ENCODE peak calls at places on chromosomes 5 and 9, in nine cellular contexts. L, C, M, S, J, Y, V, N and W are unnamed samples.

GRCh38 chr5:37871023-37871815 is 31.4 kb upstream of the GDNF start:
- ATAC-seq in L (no peak), C (no peak), M (no peak), S (no peak), J (no peak), Y (no peak), V (no peak), N (no peak), W (peak; percentile 69)

GRCh38 chr5:39721394-39721793 is 296.6 kb upstream of the DAB2 start:
- ATAC-seq in L (no peak), C (no peak), M (no peak), S (no peak), J (no peak), Y (no peak), V (no peak), N (no peak), W (no peak)

GRCh38 chr9:111937301-111937700 is 40.7 kb downstream of the UGCG start:
- ATAC-seq in L (no peak), C (peak; percentile 26), M (no peak), S (no peak), J (no peak), Y (no peak), V (peak; percentile 4), N (no peak), W (no peak)

GRCh38 chr9:530681-531080 is 310.8 kb upstream of the DMRT1 start:
- ATAC-seq in L (peak; percentile 70), C (no peak), M (peak; percentile 66), S (no peak), J (no peak), Y (no peak), V (no peak), N (peak; percentile 87), W (no peak)

GRCh38 chr9:127562841-127563523 is 49.1 kb upstream of the STXBP1 start:
- ATAC-seq in L (no peak), C (peak; percentile 7), M (peak; percentile 14), S (no peak), J (no peak), Y (no peak), V (no peak), N (no peak), W (peak; percentile 8)

GRCh38 chr9:16062542-16063240 is 509.8 kb downstream of the CCDC171 start:
- ATAC-seq in L (no peak), C (no peak), M (no peak), S (no peak), J (no peak), Y (no peak), V (no peak), N (peak; percentile 42), W (no peak)

GRCh38 chr9:95137587-95138145 is 179.8 kb downstream of the FANCC start:
- ATAC-seq in L (peak; percentile 50), C (no peak), M (peak; percentile 38), S (no peak), J (no peak), Y (no peak), V (no peak), N (no peak), W (no peak)

GRCh38 chr5:115629903-115630302 is 4.1 kb upstream of the TMED7 start:
- ATAC-seq in L (no peak), C (no peak), M (no peak), S (no peak), J (no peak), Y (no peak), V (no peak), N (no peak), W (no peak)

GRCh38 chr9:114836769-114837168 is 30.9 kb upstream of the TNFSF15 start:
- ATAC-seq in L (no peak), C (no peak), M (no peak), S (no peak), J (no peak), Y (no peak), V (peak; percentile 69), N (no peak), W (no peak)

GRCh38 chr5:150764530-150764929 is 5.7 kb upstream of the DCTN4 start:
- ATAC-seq in L (peak; percentile 35), C (no peak), M (no peak), S (no peak), J (no peak), Y (no peak), V (no peak), N (no peak), W (no peak)

GRCh38 chr5:36442352-36442751 is 140.7 kb upstream of the RANBP3L start:
- ATAC-seq in L (no peak), C (no peak), M (no peak), S (no peak), J (no peak), Y (no peak), V (no peak), N (peak; percentile 54), W (no peak)

GRCh38 chr9:120694559-120694958 is 19.7 kb downstream of the MEGF9 start:
- ATAC-seq in L (no peak), C (no peak), M (no peak), S (no peak), J (no peak), Y (no peak), V (peak; percentile 82), N (no peak), W (no peak)

GRCh38 chr5:154972476-154973080 is 31.7 kb downstream of the MRPL22 start:
- ATAC-seq in L (no peak), C (no peak), M (peak; percentile 74), S (no peak), J (no peak), Y (no peak), V (no peak), N (peak; percentile 82), W (peak; percentile 90)

GRCh38 chr5:34001231-34001935 is 6.5 kb downstream of the AMACR start:
- ATAC-seq in L (peak; percentile 80), C (no peak), M (no peak), S (no peak), J (no peak), Y (no peak), V (no peak), N (no peak), W (no peak)

GRCh38 chr5:37859805-37860204 is 20.0 kb upstream of the GDNF start:
- ATAC-seq in L (no peak), C (no peak), M (no peak), S (no peak), J (no peak), Y (no peak), V (no peak), N (no peak), W (no peak)

GRCh38 chr5:143674469-143674786 is 137.5 kb upstream of the HMHB1 start:
- ATAC-seq in L (no peak), C (no peak), M (no peak), S (no peak), J (no peak), Y (no peak), V (no peak), N (no peak), W (no peak)

GRCh38 chr5:157548513-157549282 is 26.9 kb downstream of the ADAM19 start:
- ATAC-seq in L (peak; percentile 87), C (peak; percentile 79), M (peak; percentile 33), S (no peak), J (no peak), Y (no peak), V (no peak), N (no peak), W (peak; percentile 71)

GRCh38 chr5:1860021-1860610 is 22.6 kb downstream of the IRX4 start:
- ATAC-seq in L (no peak), C (no peak), M (no peak), S (no peak), J (no peak), Y (no peak), V (no peak), N (no peak), W (no peak)

GRCh38 chr9:95138474-95138873 is 179.0 kb downstream of the FANCC start:
- ATAC-seq in L (no peak), C (no peak), M (no peak), S (no peak), J (no peak), Y (no peak), V (no peak), N (no peak), W (peak; percentile 71)